ENCODE peak calls at places on chromosome 20, in four cellular contexts. P is K562, L is ovary, Q is upper lobe of left lung. A is an unnamed sample. For H3K27me3, the result is how much of the 10 kb centered on the place peaks cover.

GRCh38 chr20:32564921-32565734 is 20.0 kb downstream of the NOL4L start:
- DNase-seq in P (peak), Q (no peak), L (no peak), A (no peak)

GRCh38 chr20:10653593-10654288 is 20.1 kb downstream of the JAG1 start:
- DNase-seq in Q (no peak), P (no peak), L (peak), A (peak)

GRCh38 chr20:22691369-22692118 is 107.2 kb upstream of the FOXA2 start:
- DNase-seq in Q (peak), L (peak), P (peak), A (peak)

GRCh38 chr20:59664389-59665055 is 60.2 kb downstream of the PHACTR3 start:
- DNase-seq in L (no peak), Q (no peak), P (no peak), A (no peak)

GRCh38 chr20:5722927-5723326 is 27.3 kb upstream of the SHLD1 start:
- DNase-seq in P (no peak), Q (peak), L (no peak), A (no peak)

GRCh38 chr20:53174454-53174853 is 202.3 kb downstream of the TSHZ2 start:
- DNase-seq in Q (no peak), L (no peak), P (no peak), A (no peak)

GRCh38 chr20:7346562-7346961 is 579.1 kb downstream of the BMP2 start:
- DNase-seq in Q (no peak), L (no peak), P (no peak), A (no peak)

GRCh38 chr20:38604873-38605303 is 3.3 kb downstream of the ARHGAP40 start:
- DNase-seq in Q (no peak), P (no peak), L (no peak), A (peak)

GRCh38 chr20:33465536-33466302 is 22.2 kb upstream of the SNTA1 start:
- DNase-seq in Q (no peak), P (no peak), L (no peak), A (no peak)

GRCh38 chr20:22546344-22546743 is 38.0 kb downstream of the FOXA2 start:
- DNase-seq in L (no peak), Q (no peak), P (no peak), A (no peak)

GRCh38 chr20:57742506-57743180 is 32.8 kb upstream of the PMEPA1 start:
- DNase-seq in Q (no peak), L (no peak), P (no peak), A (no peak)

GRCh38 chr20:59828478-59829414 is 104.7 kb downstream of the SYCP2 start:
- DNase-seq in L (no peak), P (no peak), Q (no peak), A (no peak)

GRCh38 chr20:47304287-47304686 is 52.2 kb downstream of the ZMYND8 start:
- DNase-seq in P (no peak), Q (no peak), L (no peak), A (peak)

GRCh38 chr20:36093804-36094145 is 60.8 kb upstream of the EPB41L1 start:
- DNase-seq in Q (no peak), P (no peak), L (no peak), A (no peak)

GRCh38 chr20:51462566-51463276 is 79.8 kb downstream of the NFATC2 start:
- DNase-seq in P (no peak), L (peak), Q (peak), A (no peak)

GRCh38 chr20:51446656-51447055 is 95.9 kb downstream of the NFATC2 start:
- DNase-seq in P (peak), L (peak), Q (no peak), A (peak)

GRCh38 chr20:24836041-24836533 is 113.0 kb upstream of the CST7 start:
- DNase-seq in P (no peak), L (no peak), Q (no peak), A (no peak)
- H3K27me3 ChIP-seq in P (under half), L (under half), Q (under half), A (under half)

GRCh38 chr20:50348118-50348517 is 157.5 kb downstream of the CEBPB start:
- DNase-seq in P (peak), Q (no peak), L (no peak), A (no peak)
- TF ChIP-seq POLR2A in P (no peak), Q (no peak), L (no peak), A (no peak)

DNA sequence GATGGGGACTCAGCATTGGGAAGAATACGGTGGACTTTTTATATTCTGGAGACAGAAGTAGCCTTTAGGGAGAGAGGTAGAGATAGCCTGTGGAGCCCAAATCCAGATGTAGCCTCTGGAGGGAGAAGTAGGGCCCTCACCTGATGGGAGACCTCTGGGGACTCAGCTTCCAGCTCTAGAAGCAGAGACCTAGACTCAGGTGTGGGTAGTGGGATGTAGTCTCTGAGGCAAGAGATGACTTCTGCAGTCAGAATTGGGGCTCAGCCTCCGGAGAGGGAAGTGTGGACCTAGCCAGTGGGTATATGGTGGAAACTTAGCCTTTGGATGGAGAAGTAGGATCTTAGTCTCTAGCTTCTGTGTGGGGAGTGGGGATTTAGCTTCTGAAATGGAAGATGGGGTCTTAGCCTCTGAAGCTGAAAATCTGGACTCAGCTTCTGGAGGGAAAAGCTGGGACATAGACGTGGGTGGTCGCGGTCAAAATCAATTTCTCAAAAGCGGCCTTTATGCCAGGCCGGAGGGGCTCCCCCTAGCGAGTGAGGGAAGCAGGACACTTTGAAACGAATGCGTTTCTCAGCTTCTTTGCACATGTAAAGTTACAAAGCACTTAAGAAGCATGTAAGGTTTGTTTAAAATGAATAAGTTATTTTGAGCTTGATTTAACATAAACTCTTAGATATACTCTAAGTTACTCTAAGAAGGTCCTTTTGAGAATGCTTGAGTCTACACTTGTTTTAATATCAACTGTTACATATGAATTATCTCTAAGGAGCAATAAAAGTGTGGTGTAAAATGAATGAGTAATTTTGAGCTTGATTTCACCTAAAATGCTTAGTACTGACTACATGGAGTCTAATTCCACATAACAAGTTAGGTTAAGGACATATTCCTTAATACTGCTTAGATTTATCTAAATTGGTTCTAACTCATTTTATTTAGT is 12.9 kb upstream of the ZNF343 start:
- DNase-seq in P (peak), L (peak), Q (no peak), A (peak)
- H3K27me3 ChIP-seq in P (under half), L (under half), Q (under half), A (under half)

GRCh38 chr20:17612287-17612974 is 42.6 kb downstream of the DSTN start:
- DNase-seq in P (no peak), L (no peak), Q (no peak), A (no peak)
- TF ChIP-seq POLR2A in P (no peak), L (no peak), Q (no peak), A (no peak)

GRCh38 chr20:62985089-62985778 is 21.5 kb downstream of the BHLHE23 start:
- DNase-seq in Q (no peak), L (no peak), P (no peak), A (no peak)
- H3K27me3 ChIP-seq in Q (under half), L (under half), P (under half), A (under half)

A was measured in endothelial cell of umbilical vein.